ENCODE peak calls at places on chromosomes 6 and 20, in eight cellular contexts. One of them, this sample, is unnamed.

GRCh38 chr20:4065405-4065841 is 50.1 kb upstream of the RNF24 start:
- DNase-seq in stimulated activated CD4-positive, alpha-beta T cell treated with anti-CD3 and anti-CD28 coated beads, Interleukin-15, amount 100 ng/mL, for 1 hour: no peak
- DNase-seq in fibroblast of the aortic adventitia: peak
- DNase-seq in brain microvascular endothelial cell: peak
- DNase-seq in D341Med: no peak
- DNase-seq in NCI-H2029 treated with DMSO at 0.1 percent for 48 hours: no peak
- DNase-seq in activated CD8-positive, alpha-beta T cell treated with anti-CD3 and anti-CD28 coated beads, Interleukin-2, amount 10 ng/mL, durations not matched to agents 7 days and 5 days: no peak
- DNase-seq in fibroblast of lung: peak
- DNase-seq in this sample: no peak

GRCh38 chr6:149933461-149933860 is 8.4 kb upstream of the ULBP2 start:
- DNase-seq in fibroblast of the aortic adventitia: no peak
- DNase-seq in activated CD8-positive, alpha-beta T cell treated with anti-CD3 and anti-CD28 coated beads, Interleukin-2, amount 10 ng/mL, durations not matched to agents 7 days and 5 days: no peak
- DNase-seq in NCI-H2029 treated with DMSO at 0.1 percent for 48 hours: no peak
- DNase-seq in fibroblast of lung: no peak
- DNase-seq in brain microvascular endothelial cell: no peak
- DNase-seq in D341Med: no peak
- DNase-seq in stimulated activated CD4-positive, alpha-beta T cell treated with anti-CD3 and anti-CD28 coated beads, Interleukin-15, amount 100 ng/mL, for 1 hour: no peak
- DNase-seq in this sample: no peak

GRCh38 chr6:11203306-11204009 is 29.0 kb downstream of the NEDD9 start:
- DNase-seq in NCI-H2029 treated with DMSO at 0.1 percent for 48 hours: no peak
- DNase-seq in fibroblast of the aortic adventitia: no peak
- DNase-seq in brain microvascular endothelial cell: no peak
- DNase-seq in activated CD8-positive, alpha-beta T cell treated with anti-CD3 and anti-CD28 coated beads, Interleukin-2, amount 10 ng/mL, durations not matched to agents 7 days and 5 days: peak
- DNase-seq in D341Med: no peak
- DNase-seq in stimulated activated CD4-positive, alpha-beta T cell treated with anti-CD3 and anti-CD28 coated beads, Interleukin-15, amount 100 ng/mL, for 1 hour: no peak
- DNase-seq in fibroblast of lung: no peak
- DNase-seq in this sample: no peak

GRCh38 chr20:54194724-54195438 is 13.0 kb upstream of the PFDN4 start:
- DNase-seq in brain microvascular endothelial cell: peak
- DNase-seq in D341Med: no peak
- DNase-seq in NCI-H2029 treated with DMSO at 0.1 percent for 48 hours: no peak
- DNase-seq in activated CD8-positive, alpha-beta T cell treated with anti-CD3 and anti-CD28 coated beads, Interleukin-2, amount 10 ng/mL, durations not matched to agents 7 days and 5 days: no peak
- DNase-seq in fibroblast of lung: no peak
- DNase-seq in fibroblast of the aortic adventitia: no peak
- DNase-seq in stimulated activated CD4-positive, alpha-beta T cell treated with anti-CD3 and anti-CD28 coated beads, Interleukin-15, amount 100 ng/mL, for 1 hour: no peak
- DNase-seq in this sample: peak

GRCh38 chr6:157443066-157443800 is 62.2 kb downstream of the ZDHHC14 start:
- DNase-seq in stimulated activated CD4-positive, alpha-beta T cell treated with anti-CD3 and anti-CD28 coated beads, Interleukin-15, amount 100 ng/mL, for 1 hour: no peak
- DNase-seq in NCI-H2029 treated with DMSO at 0.1 percent for 48 hours: no peak
- DNase-seq in activated CD8-positive, alpha-beta T cell treated with anti-CD3 and anti-CD28 coated beads, Interleukin-2, amount 10 ng/mL, durations not matched to agents 7 days and 5 days: peak
- DNase-seq in fibroblast of lung: peak
- DNase-seq in D341Med: no peak
- DNase-seq in fibroblast of the aortic adventitia: peak
- DNase-seq in brain microvascular endothelial cell: peak
- DNase-seq in this sample: peak

GRCh38 chr20:62305149-62305764 is 2.5 kb downstream of the ADRM1 start:
- DNase-seq in D341Med: no peak
- DNase-seq in brain microvascular endothelial cell: no peak
- DNase-seq in NCI-H2029 treated with DMSO at 0.1 percent for 48 hours: no peak
- DNase-seq in activated CD8-positive, alpha-beta T cell treated with anti-CD3 and anti-CD28 coated beads, Interleukin-2, amount 10 ng/mL, durations not matched to agents 7 days and 5 days: no peak
- DNase-seq in fibroblast of lung: no peak
- DNase-seq in fibroblast of the aortic adventitia: peak
- DNase-seq in stimulated activated CD4-positive, alpha-beta T cell treated with anti-CD3 and anti-CD28 coated beads, Interleukin-15, amount 100 ng/mL, for 1 hour: no peak
- DNase-seq in this sample: no peak

GRCh38 chr6:50610562-50610961 is 102.8 kb upstream of the TFAP2D start:
- DNase-seq in fibroblast of lung: peak
- DNase-seq in NCI-H2029 treated with DMSO at 0.1 percent for 48 hours: no peak
- DNase-seq in activated CD8-positive, alpha-beta T cell treated with anti-CD3 and anti-CD28 coated beads, Interleukin-2, amount 10 ng/mL, durations not matched to agents 7 days and 5 days: no peak
- DNase-seq in brain microvascular endothelial cell: no peak
- DNase-seq in stimulated activated CD4-positive, alpha-beta T cell treated with anti-CD3 and anti-CD28 coated beads, Interleukin-15, amount 100 ng/mL, for 1 hour: no peak
- DNase-seq in fibroblast of the aortic adventitia: no peak
- DNase-seq in D341Med: no peak
- DNase-seq in this sample: no peak

GRCh38 chr6:38364127-38364526 is 275.6 kb downstream of the BTBD9 start:
- DNase-seq in D341Med: no peak
- DNase-seq in brain microvascular endothelial cell: no peak
- DNase-seq in stimulated activated CD4-positive, alpha-beta T cell treated with anti-CD3 and anti-CD28 coated beads, Interleukin-15, amount 100 ng/mL, for 1 hour: no peak
- DNase-seq in fibroblast of lung: no peak
- DNase-seq in activated CD8-positive, alpha-beta T cell treated with anti-CD3 and anti-CD28 coated beads, Interleukin-2, amount 10 ng/mL, durations not matched to agents 7 days and 5 days: no peak
- DNase-seq in fibroblast of the aortic adventitia: peak
- DNase-seq in NCI-H2029 treated with DMSO at 0.1 percent for 48 hours: no peak
- DNase-seq in this sample: no peak

GRCh38 chr20:17541996-17542395 is 10.8 kb upstream of the BFSP1 start:
- DNase-seq in stimulated activated CD4-positive, alpha-beta T cell treated with anti-CD3 and anti-CD28 coated beads, Interleukin-15, amount 100 ng/mL, for 1 hour: no peak
- DNase-seq in brain microvascular endothelial cell: peak
- DNase-seq in NCI-H2029 treated with DMSO at 0.1 percent for 48 hours: no peak
- DNase-seq in fibroblast of the aortic adventitia: peak
- DNase-seq in D341Med: no peak
- DNase-seq in activated CD8-positive, alpha-beta T cell treated with anti-CD3 and anti-CD28 coated beads, Interleukin-2, amount 10 ng/mL, durations not matched to agents 7 days and 5 days: no peak
- DNase-seq in fibroblast of lung: peak
- DNase-seq in this sample: peak

GRCh38 chr6:37127961-37128862 is 41.7 kb upstream of the PIM1 start:
- DNase-seq in activated CD8-positive, alpha-beta T cell treated with anti-CD3 and anti-CD28 coated beads, Interleukin-2, amount 10 ng/mL, durations not matched to agents 7 days and 5 days: no peak
- DNase-seq in D341Med: no peak
- DNase-seq in stimulated activated CD4-positive, alpha-beta T cell treated with anti-CD3 and anti-CD28 coated beads, Interleukin-15, amount 100 ng/mL, for 1 hour: no peak
- DNase-seq in fibroblast of lung: peak
- DNase-seq in fibroblast of the aortic adventitia: peak
- DNase-seq in brain microvascular endothelial cell: peak
- DNase-seq in NCI-H2029 treated with DMSO at 0.1 percent for 48 hours: no peak
- DNase-seq in this sample: peak

GRCh38 chr6:101150226-101150625 is 243.3 kb upstream of the GRIK2 start:
- DNase-seq in fibroblast of the aortic adventitia: no peak
- DNase-seq in D341Med: no peak
- DNase-seq in fibroblast of lung: no peak
- DNase-seq in stimulated activated CD4-positive, alpha-beta T cell treated with anti-CD3 and anti-CD28 coated beads, Interleukin-15, amount 100 ng/mL, for 1 hour: no peak
- DNase-seq in activated CD8-positive, alpha-beta T cell treated with anti-CD3 and anti-CD28 coated beads, Interleukin-2, amount 10 ng/mL, durations not matched to agents 7 days and 5 days: no peak
- DNase-seq in NCI-H2029 treated with DMSO at 0.1 percent for 48 hours: no peak
- DNase-seq in brain microvascular endothelial cell: no peak
- DNase-seq in this sample: no peak

GRCh38 chr6:34664270-34664971 is 32.1 kb downstream of the ILRUN start:
- DNase-seq in fibroblast of lung: peak
- DNase-seq in activated CD8-positive, alpha-beta T cell treated with anti-CD3 and anti-CD28 coated beads, Interleukin-2, amount 10 ng/mL, durations not matched to agents 7 days and 5 days: no peak
- DNase-seq in D341Med: no peak
- DNase-seq in brain microvascular endothelial cell: peak
- DNase-seq in fibroblast of the aortic adventitia: peak
- DNase-seq in NCI-H2029 treated with DMSO at 0.1 percent for 48 hours: no peak
- DNase-seq in stimulated activated CD4-positive, alpha-beta T cell treated with anti-CD3 and anti-CD28 coated beads, Interleukin-15, amount 100 ng/mL, for 1 hour: no peak
- DNase-seq in this sample: peak

GRCh38 chr6:100565439-100566104 is 100.9 kb upstream of the SIM1 start:
- DNase-seq in fibroblast of lung: no peak
- DNase-seq in brain microvascular endothelial cell: no peak
- DNase-seq in fibroblast of the aortic adventitia: no peak
- DNase-seq in stimulated activated CD4-positive, alpha-beta T cell treated with anti-CD3 and anti-CD28 coated beads, Interleukin-15, amount 100 ng/mL, for 1 hour: no peak
- DNase-seq in D341Med: peak
- DNase-seq in activated CD8-positive, alpha-beta T cell treated with anti-CD3 and anti-CD28 coated beads, Interleukin-2, amount 10 ng/mL, durations not matched to agents 7 days and 5 days: no peak
- DNase-seq in NCI-H2029 treated with DMSO at 0.1 percent for 48 hours: no peak
- DNase-seq in this sample: no peak

GRCh38 chr6:23659125-23659524 is 466.9 kb upstream of the NRSN1 start:
- DNase-seq in brain microvascular endothelial cell: peak
- DNase-seq in activated CD8-positive, alpha-beta T cell treated with anti-CD3 and anti-CD28 coated beads, Interleukin-2, amount 10 ng/mL, durations not matched to agents 7 days and 5 days: no peak
- DNase-seq in fibroblast of the aortic adventitia: no peak
- DNase-seq in stimulated activated CD4-positive, alpha-beta T cell treated with anti-CD3 and anti-CD28 coated beads, Interleukin-15, amount 100 ng/mL, for 1 hour: no peak
- DNase-seq in fibroblast of lung: peak
- DNase-seq in NCI-H2029 treated with DMSO at 0.1 percent for 48 hours: peak
- DNase-seq in D341Med: peak
- DNase-seq in this sample: no peak

GRCh38 chr20:47680804-47681529 is 104.3 kb downstream of the SULF2 start:
- DNase-seq in fibroblast of the aortic adventitia: no peak
- DNase-seq in fibroblast of lung: no peak
- DNase-seq in activated CD8-positive, alpha-beta T cell treated with anti-CD3 and anti-CD28 coated beads, Interleukin-2, amount 10 ng/mL, durations not matched to agents 7 days and 5 days: no peak
- DNase-seq in NCI-H2029 treated with DMSO at 0.1 percent for 48 hours: no peak
- DNase-seq in stimulated activated CD4-positive, alpha-beta T cell treated with anti-CD3 and anti-CD28 coated beads, Interleukin-15, amount 100 ng/mL, for 1 hour: no peak
- DNase-seq in D341Med: no peak
- DNase-seq in brain microvascular endothelial cell: peak
- DNase-seq in this sample: peak

GRCh38 chr6:169787797-169788196 is 36.4 kb downstream of the ERMARD start:
- DNase-seq in D341Med: no peak
- DNase-seq in NCI-H2029 treated with DMSO at 0.1 percent for 48 hours: no peak
- DNase-seq in activated CD8-positive, alpha-beta T cell treated with anti-CD3 and anti-CD28 coated beads, Interleukin-2, amount 10 ng/mL, durations not matched to agents 7 days and 5 days: no peak
- DNase-seq in fibroblast of the aortic adventitia: no peak
- DNase-seq in stimulated activated CD4-positive, alpha-beta T cell treated with anti-CD3 and anti-CD28 coated beads, Interleukin-15, amount 100 ng/mL, for 1 hour: no peak
- DNase-seq in brain microvascular endothelial cell: no peak
- DNase-seq in fibroblast of lung: no peak
- DNase-seq in this sample: no peak

GRCh38 chr6:139778113-139778512 is 403.7 kb upstream of the CITED2 start:
- DNase-seq in stimulated activated CD4-positive, alpha-beta T cell treated with anti-CD3 and anti-CD28 coated beads, Interleukin-15, amount 100 ng/mL, for 1 hour: no peak
- DNase-seq in activated CD8-positive, alpha-beta T cell treated with anti-CD3 and anti-CD28 coated beads, Interleukin-2, amount 10 ng/mL, durations not matched to agents 7 days and 5 days: no peak
- DNase-seq in D341Med: no peak
- DNase-seq in brain microvascular endothelial cell: no peak
- DNase-seq in fibroblast of the aortic adventitia: no peak
- DNase-seq in fibroblast of lung: no peak
- DNase-seq in NCI-H2029 treated with DMSO at 0.1 percent for 48 hours: no peak
- DNase-seq in this sample: no peak

GRCh38 chr20:23052904-23053303 is 3.4 kb upstream of the THBD start:
- DNase-seq in stimulated activated CD4-positive, alpha-beta T cell treated with anti-CD3 and anti-CD28 coated beads, Interleukin-15, amount 100 ng/mL, for 1 hour: no peak
- DNase-seq in fibroblast of lung: no peak
- DNase-seq in fibroblast of the aortic adventitia: no peak
- DNase-seq in NCI-H2029 treated with DMSO at 0.1 percent for 48 hours: no peak
- DNase-seq in activated CD8-positive, alpha-beta T cell treated with anti-CD3 and anti-CD28 coated beads, Interleukin-2, amount 10 ng/mL, durations not matched to agents 7 days and 5 days: no peak
- DNase-seq in brain microvascular endothelial cell: no peak
- DNase-seq in D341Med: no peak
- DNase-seq in this sample: no peak

GRCh38 chr20:14049111-14049510 is 53.8 kb downstream of the MACROD2 start:
- DNase-seq in stimulated activated CD4-positive, alpha-beta T cell treated with anti-CD3 and anti-CD28 coated beads, Interleukin-15, amount 100 ng/mL, for 1 hour: no peak
- DNase-seq in D341Med: no peak
- DNase-seq in NCI-H2029 treated with DMSO at 0.1 percent for 48 hours: no peak
- DNase-seq in activated CD8-positive, alpha-beta T cell treated with anti-CD3 and anti-CD28 coated beads, Interleukin-2, amount 10 ng/mL, durations not matched to agents 7 days and 5 days: no peak
- DNase-seq in fibroblast of the aortic adventitia: no peak
- DNase-seq in brain microvascular endothelial cell: no peak
- DNase-seq in fibroblast of lung: no peak
- DNase-seq in this sample: no peak

GRCh38 chr6:139515511-139515910 is 141.1 kb upstream of the CITED2 start:
- DNase-seq in D341Med: no peak
- DNase-seq in stimulated activated CD4-positive, alpha-beta T cell treated with anti-CD3 and anti-CD28 coated beads, Interleukin-15, amount 100 ng/mL, for 1 hour: no peak
- DNase-seq in brain microvascular endothelial cell: peak
- DNase-seq in activated CD8-positive, alpha-beta T cell treated with anti-CD3 and anti-CD28 coated beads, Interleukin-2, amount 10 ng/mL, durations not matched to agents 7 days and 5 days: no peak
- DNase-seq in NCI-H2029 treated with DMSO at 0.1 percent for 48 hours: no peak
- DNase-seq in fibroblast of lung: no peak
- DNase-seq in fibroblast of the aortic adventitia: no peak
- DNase-seq in this sample: no peak

GRCh38 chr20:38186788-38187221 is 21.7 kb upstream of the TGM2 start:
- DNase-seq in stimulated activated CD4-positive, alpha-beta T cell treated with anti-CD3 and anti-CD28 coated beads, Interleukin-15, amount 100 ng/mL, for 1 hour: no peak
- DNase-seq in fibroblast of the aortic adventitia: peak
- DNase-seq in activated CD8-positive, alpha-beta T cell treated with anti-CD3 and anti-CD28 coated beads, Interleukin-2, amount 10 ng/mL, durations not matched to agents 7 days and 5 days: no peak
- DNase-seq in D341Med: no peak
- DNase-seq in fibroblast of lung: no peak
- DNase-seq in NCI-H2029 treated with DMSO at 0.1 percent for 48 hours: no peak
- DNase-seq in brain microvascular endothelial cell: no peak
- DNase-seq in this sample: peak

GRCh38 chr6:40171343-40171742 is 237.1 kb upstream of the MOCS1 start:
- DNase-seq in fibroblast of lung: no peak
- DNase-seq in D341Med: no peak
- DNase-seq in activated CD8-positive, alpha-beta T cell treated with anti-CD3 and anti-CD28 coated beads, Interleukin-2, amount 10 ng/mL, durations not matched to agents 7 days and 5 days: no peak
- DNase-seq in NCI-H2029 treated with DMSO at 0.1 percent for 48 hours: no peak
- DNase-seq in brain microvascular endothelial cell: no peak
- DNase-seq in stimulated activated CD4-positive, alpha-beta T cell treated with anti-CD3 and anti-CD28 coated beads, Interleukin-15, amount 100 ng/mL, for 1 hour: no peak
- DNase-seq in fibroblast of the aortic adventitia: no peak
- DNase-seq in this sample: peak

GRCh38 chr20:29878281-29878741 is 1379.2 kb upstream of the DEFB115 start:
- DNase-seq in D341Med: peak
- DNase-seq in fibroblast of lung: peak
- DNase-seq in NCI-H2029 treated with DMSO at 0.1 percent for 48 hours: no peak
- DNase-seq in fibroblast of the aortic adventitia: no peak
- DNase-seq in brain microvascular endothelial cell: no peak
- DNase-seq in stimulated activated CD4-positive, alpha-beta T cell treated with anti-CD3 and anti-CD28 coated beads, Interleukin-15, amount 100 ng/mL, for 1 hour: no peak
- DNase-seq in activated CD8-positive, alpha-beta T cell treated with anti-CD3 and anti-CD28 coated beads, Interleukin-2, amount 10 ng/mL, durations not matched to agents 7 days and 5 days: no peak
- DNase-seq in this sample: peak

GRCh38 chr6:129863664-129864063 is 2.5 kb upstream of the TMEM244 start:
- DNase-seq in brain microvascular endothelial cell: peak
- DNase-seq in fibroblast of the aortic adventitia: no peak
- DNase-seq in activated CD8-positive, alpha-beta T cell treated with anti-CD3 and anti-CD28 coated beads, Interleukin-2, amount 10 ng/mL, durations not matched to agents 7 days and 5 days: no peak
- DNase-seq in fibroblast of lung: peak
- DNase-seq in NCI-H2029 treated with DMSO at 0.1 percent for 48 hours: no peak
- DNase-seq in stimulated activated CD4-positive, alpha-beta T cell treated with anti-CD3 and anti-CD28 coated beads, Interleukin-15, amount 100 ng/mL, for 1 hour: no peak
- DNase-seq in D341Med: no peak
- DNase-seq in this sample: no peak

GRCh38 chr6:144878577-144878976 is 593.4 kb downstream of the UTRN start:
- DNase-seq in NCI-H2029 treated with DMSO at 0.1 percent for 48 hours: no peak
- DNase-seq in fibroblast of lung: no peak
- DNase-seq in brain microvascular endothelial cell: no peak
- DNase-seq in activated CD8-positive, alpha-beta T cell treated with anti-CD3 and anti-CD28 coated beads, Interleukin-2, amount 10 ng/mL, durations not matched to agents 7 days and 5 days: no peak
- DNase-seq in fibroblast of the aortic adventitia: no peak
- DNase-seq in stimulated activated CD4-positive, alpha-beta T cell treated with anti-CD3 and anti-CD28 coated beads, Interleukin-15, amount 100 ng/mL, for 1 hour: no peak
- DNase-seq in D341Med: no peak
- DNase-seq in this sample: no peak

GRCh38 chr20:52137850-52138249 is 53.7 kb downstream of the ZFP64 start:
- DNase-seq in stimulated activated CD4-positive, alpha-beta T cell treated with anti-CD3 and anti-CD28 coated beads, Interleukin-15, amount 100 ng/mL, for 1 hour: no peak
- DNase-seq in fibroblast of the aortic adventitia: no peak
- DNase-seq in D341Med: no peak
- DNase-seq in fibroblast of lung: no peak
- DNase-seq in brain microvascular endothelial cell: no peak
- DNase-seq in activated CD8-positive, alpha-beta T cell treated with anti-CD3 and anti-CD28 coated beads, Interleukin-2, amount 10 ng/mL, durations not matched to agents 7 days and 5 days: no peak
- DNase-seq in NCI-H2029 treated with DMSO at 0.1 percent for 48 hours: no peak
- DNase-seq in this sample: no peak

GRCh38 chr6:131519670-131520436 is 53.2 kb upstream of the ARG1 start:
- DNase-seq in fibroblast of lung: peak
- DNase-seq in brain microvascular endothelial cell: peak
- DNase-seq in stimulated activated CD4-positive, alpha-beta T cell treated with anti-CD3 and anti-CD28 coated beads, Interleukin-15, amount 100 ng/mL, for 1 hour: no peak
- DNase-seq in activated CD8-positive, alpha-beta T cell treated with anti-CD3 and anti-CD28 coated beads, Interleukin-2, amount 10 ng/mL, durations not matched to agents 7 days and 5 days: peak
- DNase-seq in D341Med: peak
- DNase-seq in fibroblast of the aortic adventitia: peak
- DNase-seq in NCI-H2029 treated with DMSO at 0.1 percent for 48 hours: no peak
- DNase-seq in this sample: peak

GRCh38 chr20:36399147-36399968 is 93.2 kb downstream of the DLGAP4 start:
- DNase-seq in fibroblast of the aortic adventitia: no peak
- DNase-seq in brain microvascular endothelial cell: peak
- DNase-seq in D341Med: peak
- DNase-seq in NCI-H2029 treated with DMSO at 0.1 percent for 48 hours: no peak
- DNase-seq in fibroblast of lung: peak
- DNase-seq in activated CD8-positive, alpha-beta T cell treated with anti-CD3 and anti-CD28 coated beads, Interleukin-2, amount 10 ng/mL, durations not matched to agents 7 days and 5 days: peak
- DNase-seq in stimulated activated CD4-positive, alpha-beta T cell treated with anti-CD3 and anti-CD28 coated beads, Interleukin-15, amount 100 ng/mL, for 1 hour: no peak
- DNase-seq in this sample: peak

GRCh38 chr6:162261598-162261997 is 466.0 kb downstream of the PRKN start:
- DNase-seq in fibroblast of the aortic adventitia: no peak
- DNase-seq in fibroblast of lung: no peak
- DNase-seq in brain microvascular endothelial cell: no peak
- DNase-seq in activated CD8-positive, alpha-beta T cell treated with anti-CD3 and anti-CD28 coated beads, Interleukin-2, amount 10 ng/mL, durations not matched to agents 7 days and 5 days: no peak
- DNase-seq in NCI-H2029 treated with DMSO at 0.1 percent for 48 hours: no peak
- DNase-seq in stimulated activated CD4-positive, alpha-beta T cell treated with anti-CD3 and anti-CD28 coated beads, Interleukin-15, amount 100 ng/mL, for 1 hour: no peak
- DNase-seq in D341Med: no peak
- DNase-seq in this sample: no peak

GRCh38 chr6:149079911-149080501 is 237.5 kb upstream of the TAB2 start:
- DNase-seq in stimulated activated CD4-positive, alpha-beta T cell treated with anti-CD3 and anti-CD28 coated beads, Interleukin-15, amount 100 ng/mL, for 1 hour: no peak
- DNase-seq in fibroblast of lung: peak
- DNase-seq in brain microvascular endothelial cell: peak
- DNase-seq in NCI-H2029 treated with DMSO at 0.1 percent for 48 hours: no peak
- DNase-seq in D341Med: no peak
- DNase-seq in activated CD8-positive, alpha-beta T cell treated with anti-CD3 and anti-CD28 coated beads, Interleukin-2, amount 10 ng/mL, durations not matched to agents 7 days and 5 days: no peak
- DNase-seq in fibroblast of the aortic adventitia: peak
- DNase-seq in this sample: no peak

GRCh38 chr6:104653786-104654185 is 205.9 kb downstream of the HACE1 start:
- DNase-seq in NCI-H2029 treated with DMSO at 0.1 percent for 48 hours: no peak
- DNase-seq in fibroblast of the aortic adventitia: no peak
- DNase-seq in brain microvascular endothelial cell: no peak
- DNase-seq in stimulated activated CD4-positive, alpha-beta T cell treated with anti-CD3 and anti-CD28 coated beads, Interleukin-15, amount 100 ng/mL, for 1 hour: no peak
- DNase-seq in activated CD8-positive, alpha-beta T cell treated with anti-CD3 and anti-CD28 coated beads, Interleukin-2, amount 10 ng/mL, durations not matched to agents 7 days and 5 days: no peak
- DNase-seq in fibroblast of lung: no peak
- DNase-seq in D341Med: no peak
- DNase-seq in this sample: no peak

GRCh38 chr6:27726620-27727023 is 185.6 kb downstream of the OR2B2 start:
- DNase-seq in brain microvascular endothelial cell: peak
- DNase-seq in D341Med: no peak
- DNase-seq in fibroblast of lung: no peak
- DNase-seq in NCI-H2029 treated with DMSO at 0.1 percent for 48 hours: no peak
- DNase-seq in activated CD8-positive, alpha-beta T cell treated with anti-CD3 and anti-CD28 coated beads, Interleukin-2, amount 10 ng/mL, durations not matched to agents 7 days and 5 days: no peak
- DNase-seq in fibroblast of the aortic adventitia: no peak
- DNase-seq in stimulated activated CD4-positive, alpha-beta T cell treated with anti-CD3 and anti-CD28 coated beads, Interleukin-15, amount 100 ng/mL, for 1 hour: no peak
- DNase-seq in this sample: no peak

GRCh38 chr20:63962426-63963347 is 6.5 kb upstream of the UCKL1 start:
- DNase-seq in fibroblast of the aortic adventitia: no peak
- DNase-seq in D341Med: no peak
- DNase-seq in brain microvascular endothelial cell: no peak
- DNase-seq in fibroblast of lung: no peak
- DNase-seq in NCI-H2029 treated with DMSO at 0.1 percent for 48 hours: no peak
- DNase-seq in activated CD8-positive, alpha-beta T cell treated with anti-CD3 and anti-CD28 coated beads, Interleukin-2, amount 10 ng/mL, durations not matched to agents 7 days and 5 days: no peak
- DNase-seq in stimulated activated CD4-positive, alpha-beta T cell treated with anti-CD3 and anti-CD28 coated beads, Interleukin-15, amount 100 ng/mL, for 1 hour: no peak
- DNase-seq in this sample: no peak